ENCODE peak calls at places on chromosomes 7 and 10, in nine cellular contexts. M is activated T-helper 1 cell treated with Interleukin-2 at 50 U/mL for 16 hours, D is psoas muscle, X is cardiac muscle cell, N is NCI-H1105, V is SK-N-DZ, A is NCI-H1092 treated with DMSO at 0.1 percent for 48 hours, L is tibial nerve, R is ELR. B is an unnamed sample.

GRCh38 chr7:117690147-117690546 is 183.1 kb downstream of the CTTNBP2 start:
- DNase-seq in L (no peak), R (no peak), M (no peak), V (no peak), N (no peak), A (no peak), D (no peak), X (no peak), B (no peak)

GRCh38 chr10:97319671-97320479 is 804 bp downstream of the FRAT1 start:
- DNase-seq in L (no peak), M (peak; percentile 44), V (peak; percentile 55), X (peak; percentile 71), A (peak; percentile 38), N (no peak), D (peak; percentile 82), R (peak; percentile 54), B (peak; percentile 88)

GRCh38 chr7:18565337-18565736 is 69.8 kb downstream of the HDAC9 start:
- DNase-seq in V (no peak), R (no peak), N (no peak), X (no peak), A (no peak), D (no peak), L (no peak), M (no peak), B (no peak)

GRCh38 chr10:53619678-53620077 is 847.1 kb upstream of the MBL2 start:
- DNase-seq in D (no peak), X (no peak), M (no peak), L (no peak), A (no peak), N (no peak), R (no peak), V (no peak), B (no peak)

GRCh38 chr10:24303522-24304310 is 94.8 kb downstream of the KIAA1217 start:
- DNase-seq in A (no peak), M (no peak), L (no peak), V (no peak), X (no peak), R (peak; percentile 3), N (no peak), D (no peak), B (no peak)

GRCh38 chr7:54252256-54253035 is 289.7 kb upstream of the VSTM2A start:
- DNase-seq in L (no peak), D (no peak), N (no peak), A (no peak), V (no peak), X (no peak), R (no peak), M (no peak), B (no peak)

GRCh38 chr10:116763440-116763839 is 21.1 kb upstream of the HSPA12A start:
- DNase-seq in A (no peak), D (no peak), M (no peak), X (no peak), N (no peak), L (no peak), R (no peak), V (no peak), B (peak; percentile 12)

GRCh38 chr7:156843157-156843556 is 49.8 kb downstream of the LMBR1 start:
- DNase-seq in N (no peak), L (no peak), V (no peak), M (no peak), R (no peak), D (no peak), A (no peak), X (no peak), B (no peak)

GRCh38 chr10:816958-817357 is 114.5 kb downstream of the LARP4B start:
- DNase-seq in V (no peak), X (no peak), N (no peak), M (no peak), R (no peak), L (no peak), D (no peak), A (no peak), B (no peak)

GRCh38 chr10:46019541-46020343 is 10.7 kb downstream of the NCOA4 start:
- DNase-seq in A (no peak), V (no peak), M (no peak), R (no peak), N (no peak), D (no peak), L (no peak), X (peak; percentile 36), B (no peak)

GRCh38 chr7:65269150-65269856 is 104.4 kb upstream of the ZNF92 start:
- DNase-seq in M (no peak), V (peak; percentile 99), D (no peak), N (peak; percentile 95), X (peak; percentile 96), A (peak; percentile 82), R (peak; percentile 52), L (no peak), B (peak; percentile 59)

GRCh38 chr10:71268247-71268691 is 50.8 kb upstream of the SLC29A3 start:
- DNase-seq in R (peak; percentile 37), M (no peak), V (no peak), N (no peak), L (no peak), A (peak; percentile 22), X (peak; percentile 68), D (no peak), B (no peak)

GRCh38 chr10:72720814-72721665 is 29.1 kb downstream of the MCU start:
- DNase-seq in X (no peak), D (no peak), V (no peak), M (no peak), L (no peak), A (no peak), R (peak; percentile 32), N (no peak), B (no peak)

GRCh38 chr7:139362302-139362701 is 2.6 kb downstream of the LUC7L2 start:
- DNase-seq in D (no peak), M (no peak), V (no peak), N (peak; percentile 26), X (peak; percentile 45), A (peak; percentile 4), R (no peak), L (no peak), B (no peak)

GRCh38 chr10:72563327-72563932 is 62.4 kb downstream of the MICU1 start:
- DNase-seq in L (no peak), A (no peak), M (no peak), D (no peak), N (no peak), V (no peak), R (no peak), X (no peak), B (no peak)

GRCh38 chr7:47712416-47712815 is 130.5 kb upstream of the TNS3 start:
- DNase-seq in L (no peak), N (no peak), X (no peak), V (peak; percentile 51), D (no peak), A (no peak), M (no peak), R (no peak), B (no peak)

GRCh38 chr10:3162533-3162932 is 10.0 kb downstream of the PITRM1 start:
- DNase-seq in D (no peak), X (no peak), L (no peak), A (no peak), N (no peak), M (no peak), R (no peak), V (no peak), B (no peak)

GRCh38 chr10:81309041-81309552 is 565.9 kb upstream of the NRG3 start:
- DNase-seq in D (no peak), M (no peak), V (no peak), R (no peak), X (no peak), A (no peak), N (no peak), L (no peak), B (peak; percentile 56)